ENCODE peak calls at places on chromosomes 16 and 17, in ten cellular contexts. Q is GM19239, E is astrocyte of the spinal cord, M is COR-L47, X is lower leg skin, B is bronchial epithelial cell, A is T-helper 9 cell, R is RCC 7860, Y is Calu3, P is left colon. C is an unnamed sample.
A peak's percentile ranks its signal among the peaks of the same experiment; 100 is the strongest.

GRCh38 chr16:25151996-25152395 is 40.5 kb downstream of the LCMT1 start:
- DNase-seq in Q (no peak), X (no peak), A (no peak), P (no peak), Y (peak; percentile 37), R (peak; percentile 63), M (no peak), B (no peak), E (peak; percentile 86), C (no peak)

GRCh38 chr16:27083861-27084261 is 17.1 kb downstream of the C16orf82 start:
- DNase-seq in X (no peak), P (no peak), Q (no peak), A (no peak), M (no peak), R (no peak), Y (no peak), E (no peak), B (no peak), C (no peak)

GRCh38 chr16:56355786-56356275 is 69.5 kb downstream of the AMFR start:
- DNase-seq in B (no peak), Q (no peak), R (no peak), E (no peak), Y (no peak), A (no peak), P (peak; percentile 12), X (peak; percentile 82), M (no peak), C (peak; percentile 38)

GRCh38 chr17:61306003-61306402 is 93.6 kb upstream of the TBX2 start:
- DNase-seq in M (no peak), E (no peak), R (no peak), Q (no peak), B (no peak), P (no peak), X (no peak), Y (no peak), A (no peak), C (no peak)

GRCh38 chr17:3641717-3642486 is 5.3 kb downstream of the CTNS start:
- DNase-seq in Q (no peak), R (no peak), B (no peak), Y (no peak), X (no peak), M (no peak), E (no peak), P (no peak), A (no peak), C (no peak)

GRCh38 chr16:47705268-47705667 is 244.1 kb downstream of the PHKB start:
- DNase-seq in E (no peak), Y (no peak), P (no peak), X (no peak), M (no peak), A (no peak), B (no peak), Q (no peak), R (no peak), C (no peak)

GRCh38 chr16:29306953-29307597 is 99.4 kb downstream of the NPIPB11 start:
- DNase-seq in R (no peak), Q (no peak), Y (no peak), E (peak; percentile 25), X (peak; percentile 66), B (no peak), P (no peak), M (no peak), A (no peak), C (no peak)

GRCh38 chr17:76123749-76124581 is 17.1 kb downstream of the FOXJ1 start:
- DNase-seq in X (no peak), P (no peak), R (no peak), Q (no peak), E (no peak), A (no peak), Y (no peak), M (no peak), B (no peak), C (no peak)

GRCh38 chr17:82601447-82602000 is 46.7 kb downstream of the WDR45B start:
- DNase-seq in Q (no peak), X (no peak), P (no peak), A (no peak), B (no peak), Y (no peak), M (no peak), R (no peak), E (no peak), C (no peak)

C was measured in Right ventricle myocardium superior.